ENCODE peak calls at places on chromosomes 7 and 10, in eight cellular contexts. G is IMR-90, V is body of pancreas, Y is Peyer's patch, B is gastrocnemius medialis, M is spleen, U is adrenal gland, N is stomach. P is an unnamed sample. For H3K27me3 and H3K9me3, the result is how much of the 10 kb centered on the place peaks cover.

GRCh38 chr10:69901623-69902505 is 100.2 kb downstream of the COL13A1 start:
- DNase-seq in G (peak), V (peak), Y (peak), B (peak), M (no peak), U (peak), N (peak), P (peak)

GRCh38 chr7:76089865-76090495 is 42.1 kb downstream of the MDH2 start:
- DNase-seq in G (no peak), V (peak), Y (no peak), B (no peak), M (no peak), U (no peak), N (peak), P (no peak)

GRCh38 chr10:132977076-132977475 is 34.7 kb upstream of the CFAP46 start:
- DNase-seq in G (no peak), V (no peak), Y (no peak), B (no peak), M (peak), U (no peak), N (no peak), P (no peak)

GRCh38 chr10:19811517-19811916 is 4.7 kb upstream of the PLXDC2 start:
- DNase-seq in G (peak), V (peak), Y (no peak), B (no peak), M (no peak), U (peak), N (no peak), P (peak)

GRCh38 chr7:991729-992444 is 8.9 kb downstream of the CYP2W1 start:
- DNase-seq in G (no peak), V (no peak), Y (no peak), B (no peak), M (no peak), U (no peak), N (no peak), P (no peak)

GRCh38 chr10:100984670-100985177 is 2.6 kb downstream of the MRPL43 start:
- DNase-seq in G (no peak), V (peak), Y (peak), B (no peak), M (peak), U (peak), N (no peak), P (no peak)

GRCh38 chr7:40646717-40647116 is 511.9 kb downstream of the SUGCT start:
- DNase-seq in G (peak), V (no peak), Y (no peak), B (no peak), M (no peak), U (no peak), N (no peak), P (no peak)

GRCh38 chr7:89618269-89618668 is 536.0 kb upstream of the STEAP1 start:
- DNase-seq in G (no peak), V (no peak), Y (no peak), B (no peak), M (no peak), U (no peak), N (no peak), P (no peak)

GRCh38 chr10:19874791-19875190 is 58.6 kb downstream of the PLXDC2 start:
- DNase-seq in G (no peak), V (no peak), Y (no peak), B (no peak), M (no peak), U (peak), N (no peak), P (no peak)

GRCh38 chr10:46233101-46233500 is 53.7 kb upstream of the ANTXRL start:
- DNase-seq in G (no peak), V (no peak), Y (peak), B (no peak), M (no peak), U (no peak), N (peak), P (peak)

GRCh38 chr7:22387583-22387982 is 30.6 kb upstream of the RAPGEF5 start:
- DNase-seq in G (peak), V (no peak), Y (no peak), B (no peak), M (no peak), U (peak), N (no peak), P (peak)

GRCh38 chr7:106037489-106038176 is 74.5 kb downstream of the SYPL1 start:
- DNase-seq in G (no peak), V (no peak), Y (no peak), B (no peak), M (no peak), U (no peak), N (no peak), P (no peak)
- H3K27me3 ChIP-seq in G (under half), V (under half), Y (under half), B (under half), M (under half), U (under half), N (under half), P (under half)

DNA sequence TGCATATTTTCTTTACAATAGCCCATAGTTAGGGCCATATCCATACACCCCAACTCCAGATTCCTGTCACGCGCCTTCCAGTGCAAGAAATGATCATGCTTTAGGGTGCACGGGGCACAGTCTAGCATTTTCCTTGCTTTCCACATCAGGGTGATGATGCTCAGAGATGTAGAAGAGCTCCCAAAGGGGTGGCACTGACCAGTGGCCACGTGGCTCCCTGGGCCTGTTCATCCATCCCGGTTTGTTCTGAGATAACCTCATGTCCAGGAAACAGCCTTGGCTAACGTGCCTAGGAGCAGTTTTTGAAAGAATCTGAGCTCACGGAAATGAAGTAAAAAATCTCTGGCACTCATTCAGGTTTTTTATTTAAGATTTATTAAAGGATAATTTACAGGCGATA is 139.3 kb downstream of the GALNT17 start:
- DNase-seq in G (no peak), V (peak), Y (no peak), B (no peak), M (no peak), U (peak), N (no peak), P (no peak)
- H3K9me3 ChIP-seq in G (under half), V (under half), Y (under half), B (under half), M (under half), U (under half), N (under half), P (under half)

GRCh38 chr7:107966701-107967100 is 36.3 kb downstream of the LAMB1 start:
- DNase-seq in G (peak), V (no peak), Y (no peak), B (no peak), M (no peak), U (no peak), N (no peak), P (no peak)
- TF ChIP-seq POLR2A in G (no peak), V (no peak), Y (no peak), B (no peak), M (no peak), U (no peak), N (no peak), P (no peak)

GRCh38 chr10:120941468-120941867 is 90.3 kb downstream of the WDR11 start:
- DNase-seq in G (no peak), V (no peak), Y (no peak), B (no peak), M (no peak), U (no peak), N (no peak), P (no peak)
- H3K27me3 ChIP-seq in G (under half), V (under half), Y (under half), B (under half), M (under half), U (under half), N (under half), P (under half)

GRCh38 chr7:63096141-63096540 is 902.5 kb upstream of the ZNF722 start:
- DNase-seq in G (no peak), V (no peak), Y (no peak), B (no peak), M (no peak), U (no peak), N (no peak), P (no peak)
- H3K9me3 ChIP-seq in G (under half), V (under half), Y (under half), B (under half), M (half or more), U (under half), N (under half), P (under half)

GRCh38 chr7:16773884-16774283 is 20.3 kb downstream of the TSPAN13 start:
- DNase-seq in G (no peak), V (no peak), Y (no peak), B (no peak), M (no peak), U (no peak), N (no peak), P (no peak)
- TF ChIP-seq POLR2A in G (no peak), V (no peak), Y (no peak), B (no peak), M (no peak), U (no peak), N (no peak), P (no peak)

GRCh38 chr7:158428842-158429753 is 158.5 kb downstream of the PTPRN2 start:
- DNase-seq in G (no peak), V (no peak), Y (no peak), B (no peak), M (peak), U (no peak), N (no peak), P (no peak)

GRCh38 chr7:158431941-158432347 is 155.7 kb downstream of the PTPRN2 start:
- DNase-seq in G (peak), V (peak), Y (peak), B (peak), M (no peak), U (peak), N (peak), P (peak)

GRCh38 chr7:158431055-158431940 is 156.3 kb downstream of the PTPRN2 start:
- DNase-seq in G (no peak), V (no peak), Y (peak), B (no peak), M (peak), U (no peak), N (no peak), P (no peak)

GRCh38 chr7:158430308-158431034 is 157.2 kb downstream of the PTPRN2 start:
- DNase-seq in G (no peak), V (no peak), Y (no peak), B (no peak), M (peak), U (no peak), N (no peak), P (no peak)

GRCh38 chr7:158428131-158428841 is 159.3 kb downstream of the PTPRN2 start:
- DNase-seq in G (no peak), V (no peak), Y (peak), B (no peak), M (peak), U (no peak), N (no peak), P (no peak)
- H3K27me3 ChIP-seq in G (under half), V (under half), Y (under half), B (under half), M (under half), U (under half), N (under half), P (under half)

DNA sequence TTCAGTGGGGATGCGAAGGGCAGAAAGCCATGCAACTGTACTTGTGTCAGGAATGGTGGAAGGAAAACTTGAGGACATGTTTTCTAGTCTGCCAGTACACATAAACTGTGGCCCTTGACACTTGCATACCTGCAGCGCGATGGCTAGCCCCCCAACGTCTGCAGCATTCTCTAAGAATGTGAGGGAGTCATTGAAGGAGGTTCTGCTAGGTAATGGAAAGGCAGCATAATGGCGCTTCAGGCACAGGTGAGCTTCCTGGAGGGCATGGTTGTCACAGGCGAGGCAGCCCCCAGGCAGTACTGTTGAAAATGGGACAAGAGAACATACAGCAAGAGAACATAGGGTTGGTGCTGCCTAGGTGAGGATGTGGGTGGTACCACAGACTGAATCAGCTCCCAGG is 3.5 kb downstream of the LLCFC1 start:
- DNase-seq in G (no peak), V (no peak), Y (no peak), B (no peak), M (no peak), U (no peak), N (no peak), P (no peak)
- H3K9me3 ChIP-seq in G (under half), V (under half), Y (under half), B (under half), M (under half), U (under half), N (under half), P (under half)

DNA sequence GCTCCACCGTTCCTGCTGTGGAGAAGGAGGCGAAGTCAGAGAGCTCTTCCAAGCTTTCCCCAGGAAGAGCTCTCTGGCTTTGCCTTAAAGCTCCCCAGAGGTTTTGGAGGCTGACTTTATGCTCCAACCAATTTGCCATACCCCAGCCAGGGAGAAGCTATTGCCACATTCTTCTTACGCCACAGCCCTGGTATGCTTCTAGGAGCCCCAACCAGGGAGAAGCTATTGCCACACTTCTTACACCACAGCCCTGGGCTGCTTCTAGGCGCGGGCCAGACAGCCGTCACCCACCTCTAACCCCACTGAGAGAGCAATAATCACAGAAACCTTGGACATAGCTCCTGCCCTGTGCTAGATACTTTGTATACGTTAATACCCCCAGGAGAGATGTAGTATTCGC is 951 bp downstream of the ELOVL3 start:
- DNase-seq in G (peak), V (no peak), Y (no peak), B (no peak), M (no peak), U (no peak), N (no peak), P (no peak)
- TF ChIP-seq POLR2A in G (no peak), V (no peak), Y (no peak), B (no peak), M (no peak), U (no peak), N (no peak), P (no peak)

DNA sequence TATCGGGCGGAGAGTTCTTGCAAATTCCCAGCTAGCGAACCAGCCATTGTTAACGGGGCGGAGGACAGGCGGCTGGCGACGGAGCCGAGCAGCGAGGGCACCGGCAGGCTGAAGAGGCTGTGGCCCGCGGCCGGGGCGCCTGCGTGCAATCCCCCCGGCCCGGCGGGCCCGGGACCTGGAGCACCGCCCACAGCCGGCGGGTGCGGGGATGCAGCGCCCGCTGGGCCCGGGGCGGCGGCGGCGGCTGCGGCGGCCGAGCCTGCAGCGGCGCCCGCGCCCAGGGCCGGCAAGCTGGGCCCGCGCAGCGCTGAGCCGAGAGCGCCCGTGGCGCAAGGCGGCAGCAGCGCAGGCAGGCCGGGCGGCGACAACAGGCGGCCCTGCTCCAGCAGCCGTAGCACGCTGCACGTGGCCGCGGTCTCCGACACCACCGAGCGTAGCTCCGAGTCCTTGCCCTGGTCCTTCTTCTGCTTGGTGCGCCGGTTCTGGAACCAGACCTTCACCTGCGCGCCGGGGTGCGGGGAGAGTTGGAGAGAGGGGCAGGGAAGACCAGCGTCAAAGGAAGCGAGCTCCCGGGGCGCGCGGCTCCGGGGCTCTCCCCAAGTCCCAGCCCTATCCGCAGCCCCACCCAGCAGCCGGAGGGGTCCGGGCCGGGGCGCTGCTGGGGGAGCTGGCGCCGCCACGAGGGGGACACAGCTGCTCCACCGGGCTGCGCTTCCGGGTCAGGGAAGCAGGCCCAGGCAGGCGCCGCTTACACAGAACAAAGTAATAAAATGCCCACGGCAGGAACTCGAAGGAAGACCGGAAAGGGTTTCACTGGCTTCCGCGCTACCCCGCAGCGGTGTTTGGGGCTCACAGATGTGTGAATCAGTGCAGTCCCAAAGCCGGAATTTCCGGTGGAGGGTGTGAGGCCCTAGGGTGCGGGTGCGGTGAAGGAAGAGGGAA is 3.7 kb downstream of the VAX1 start:
- DNase-seq in G (no peak), V (no peak), Y (no peak), B (no peak), M (no peak), U (no peak), N (no peak), P (no peak)
- H3K27me3 ChIP-seq in G (half or more), V (half or more), Y (half or more), B (half or more), M (half or more), U (half or more), N (half or more), P (half or more)

P was measured in uterus.